ENCODE peak calls at places on chromosomes 3 and 15, in six cellular contexts. One of them, this sample, is unnamed. For H3K4me1, the result is how much of the 10 kb centered on the place peaks cover.

GRCh38 chr15:85500729-85501128 is 120.3 kb downstream of the AKAP13 start:
- DNase-seq in fibroblast of lung: no peak
- DNase-seq in lower lobe of right lung: no peak
- DNase-seq in psoas muscle: no peak
- DNase-seq in A549: no peak
- DNase-seq in PC-9: no peak
- DNase-seq in this sample: peak

GRCh38 chr3:67044295-67044694 is 46.2 kb downstream of the KBTBD8 start:
- DNase-seq in fibroblast of lung: peak
- DNase-seq in lower lobe of right lung: no peak
- DNase-seq in psoas muscle: no peak
- DNase-seq in A549: no peak
- DNase-seq in PC-9: no peak
- DNase-seq in this sample: no peak

GRCh38 chr3:196321162-196321561 is 3.1 kb upstream of the DYNLT2B start:
- DNase-seq in fibroblast of lung: no peak
- DNase-seq in lower lobe of right lung: peak
- DNase-seq in psoas muscle: no peak
- DNase-seq in A549: no peak
- DNase-seq in PC-9: no peak
- DNase-seq in this sample: no peak

GRCh38 chr3:8755097-8755496 is 14.3 kb downstream of the OXTR start:
- DNase-seq in fibroblast of lung: no peak
- DNase-seq in lower lobe of right lung: no peak
- DNase-seq in psoas muscle: no peak
- DNase-seq in A549: no peak
- DNase-seq in PC-9: no peak
- DNase-seq in this sample: no peak

GRCh38 chr3:56806407-56806806 is 4.7 kb upstream of the ARHGEF3 start:
- DNase-seq in fibroblast of lung: no peak
- DNase-seq in lower lobe of right lung: no peak
- DNase-seq in psoas muscle: no peak
- DNase-seq in A549: no peak
- DNase-seq in PC-9: no peak
- DNase-seq in this sample: no peak

GRCh38 chr3:143119009-143119914 is at the start of gene CHST2:
- DNase-seq in fibroblast of lung: peak
- DNase-seq in lower lobe of right lung: peak
- DNase-seq in psoas muscle: peak
- DNase-seq in A549: peak
- DNase-seq in PC-9: no peak
- DNase-seq in this sample: peak

GRCh38 chr15:95635666-95636065 is 694.8 kb upstream of the NR2F2 start:
- DNase-seq in fibroblast of lung: no peak
- DNase-seq in lower lobe of right lung: no peak
- DNase-seq in psoas muscle: no peak
- DNase-seq in A549: no peak
- DNase-seq in PC-9: no peak
- DNase-seq in this sample: no peak

GRCh38 chr3:63043631-63044030 is 168.4 kb upstream of the CADPS start:
- DNase-seq in fibroblast of lung: no peak
- DNase-seq in lower lobe of right lung: no peak
- DNase-seq in psoas muscle: no peak
- DNase-seq in A549: peak
- DNase-seq in PC-9: no peak
- DNase-seq in this sample: no peak

GRCh38 chr3:143002727-143003126 is 1.4 kb downstream of the U2SURP start:
- DNase-seq in fibroblast of lung: no peak
- DNase-seq in lower lobe of right lung: no peak
- DNase-seq in psoas muscle: no peak
- DNase-seq in A549: no peak
- DNase-seq in PC-9: no peak
- DNase-seq in this sample: no peak

GRCh38 chr15:88888719-88889118 is 6.6 kb downstream of the HAPLN3 start:
- DNase-seq in fibroblast of lung: no peak
- DNase-seq in lower lobe of right lung: no peak
- DNase-seq in psoas muscle: no peak
- DNase-seq in A549: no peak
- DNase-seq in PC-9: no peak
- DNase-seq in this sample: no peak

GRCh38 chr3:193403307-193403706 is 24.8 kb upstream of the ATP13A5 start:
- DNase-seq in fibroblast of lung: no peak
- DNase-seq in lower lobe of right lung: no peak
- DNase-seq in psoas muscle: no peak
- DNase-seq in A549: no peak
- DNase-seq in PC-9: no peak
- DNase-seq in this sample: no peak

DNA sequence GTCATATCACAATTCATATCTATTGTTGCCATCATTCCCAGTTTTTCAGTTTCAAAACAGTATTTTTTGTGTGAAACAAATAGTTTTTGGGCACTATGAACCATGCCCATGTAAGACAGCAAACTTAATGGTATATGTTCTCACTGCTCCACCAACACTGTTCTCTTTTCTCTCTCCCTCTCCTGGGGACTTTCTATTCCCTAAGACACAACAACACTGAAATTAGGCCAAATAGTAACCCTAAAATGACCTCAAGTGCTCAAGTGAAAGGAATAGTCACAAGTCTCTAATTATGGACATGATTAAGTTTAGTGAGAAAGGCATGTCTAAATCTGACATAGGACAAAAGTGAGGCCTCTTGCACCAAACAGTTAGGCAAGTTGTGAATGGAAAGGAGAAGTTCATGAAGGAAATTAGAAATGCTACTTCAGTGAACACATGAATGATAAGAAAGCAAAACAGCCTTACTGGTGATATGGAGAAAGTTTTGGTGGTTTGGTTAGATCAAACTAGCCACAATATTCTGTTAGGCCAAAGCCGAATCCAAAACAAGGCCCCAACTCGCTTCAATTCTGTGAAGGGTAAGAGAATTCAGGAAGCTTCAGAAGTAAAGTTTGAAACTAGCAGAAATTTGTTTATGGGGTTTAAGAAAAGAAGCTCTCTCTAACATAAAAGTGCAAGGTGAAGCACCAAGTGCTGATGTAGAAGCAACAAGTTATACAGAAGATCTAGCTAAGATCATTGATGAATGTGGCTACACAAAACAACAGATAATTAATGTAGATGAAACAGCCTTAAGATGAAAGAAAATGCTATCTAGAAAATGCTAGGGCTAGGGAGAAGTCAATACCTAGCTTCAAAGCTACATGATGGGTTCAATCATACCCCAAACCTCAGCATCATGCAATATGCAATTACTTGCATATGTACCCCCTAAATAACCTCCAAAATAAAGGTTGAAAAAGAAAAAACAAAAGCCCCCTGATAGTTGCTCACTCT is 104.1 kb downstream of the CBLB start:
- DNase-seq in fibroblast of lung: no peak
- DNase-seq in lower lobe of right lung: no peak
- DNase-seq in psoas muscle: no peak
- DNase-seq in A549: no peak
- DNase-seq in PC-9: no peak
- DNase-seq in this sample: no peak
- H3K27ac ChIP-seq in fibroblast of lung: no peak
- H3K27ac ChIP-seq in lower lobe of right lung: no peak
- H3K27ac ChIP-seq in psoas muscle: no peak
- H3K27ac ChIP-seq in A549: no peak
- H3K27ac ChIP-seq in PC-9: no peak
- H3K27ac ChIP-seq in this sample: no peak

GRCh38 chr3:171186817-171187216 is 160.3 kb upstream of the SLC2A2 start:
- DNase-seq in fibroblast of lung: no peak
- DNase-seq in lower lobe of right lung: no peak
- DNase-seq in psoas muscle: no peak
- DNase-seq in A549: no peak
- DNase-seq in PC-9: no peak
- DNase-seq in this sample: no peak
- H3K4me1 ChIP-seq in fibroblast of lung: under half
- H3K4me1 ChIP-seq in lower lobe of right lung: under half
- H3K4me1 ChIP-seq in psoas muscle: under half
- H3K4me1 ChIP-seq in A549: under half
- H3K4me1 ChIP-seq in PC-9: under half
- H3K4me1 ChIP-seq in this sample: under half

GRCh38 chr3:150059729-150060128 is 89.0 kb upstream of the PFN2 start:
- DNase-seq in fibroblast of lung: no peak
- DNase-seq in lower lobe of right lung: no peak
- DNase-seq in psoas muscle: no peak
- DNase-seq in A549: no peak
- DNase-seq in PC-9: no peak
- DNase-seq in this sample: no peak
- TF ChIP-seq CTCF in fibroblast of lung: no peak
- TF ChIP-seq CTCF in lower lobe of right lung: no peak
- TF ChIP-seq CTCF in psoas muscle: no peak
- TF ChIP-seq CTCF in A549: no peak
- TF ChIP-seq CTCF in PC-9: no peak
- TF ChIP-seq CTCF in this sample: no peak

DNA sequence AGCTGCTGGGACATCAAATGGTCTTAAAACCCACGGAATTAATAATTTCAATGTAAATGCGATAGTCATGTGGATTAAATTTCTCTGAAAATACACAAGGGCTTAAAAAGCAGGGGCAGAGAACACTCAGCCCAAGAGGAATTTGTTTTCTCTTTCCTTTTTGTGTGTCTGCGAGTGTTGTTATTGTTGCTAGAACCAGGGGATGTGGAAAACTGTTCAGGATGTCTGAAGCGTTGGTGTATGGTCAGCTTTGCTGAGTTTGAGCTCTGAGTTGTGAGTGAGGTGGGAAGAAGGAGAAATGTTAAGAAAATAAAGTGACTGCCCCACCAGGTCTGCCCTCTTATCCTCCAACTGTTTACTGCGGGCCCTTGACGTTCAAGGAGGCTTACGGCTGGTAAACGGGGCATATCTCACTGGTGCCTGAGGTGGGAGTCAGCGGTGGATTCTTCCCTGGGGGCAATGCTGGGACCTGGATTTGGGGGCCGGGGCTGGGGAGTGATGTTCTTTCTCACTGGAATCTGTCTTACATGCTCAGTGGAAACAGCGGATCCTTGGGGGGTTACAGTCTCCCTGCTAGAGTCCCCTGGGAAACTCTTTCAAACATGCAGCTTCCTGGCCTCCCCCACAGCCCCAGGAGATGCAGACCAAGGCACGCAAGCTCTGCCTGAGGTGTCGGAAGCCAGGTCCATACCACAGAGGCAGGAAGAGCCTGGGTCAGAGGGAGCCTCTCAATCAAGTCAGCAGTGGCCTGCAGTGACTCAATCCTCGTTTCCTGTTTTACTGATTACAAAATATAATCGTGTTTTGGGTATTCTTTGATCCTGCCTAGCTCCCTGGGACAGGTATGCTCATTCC is 41.8 kb downstream of the ITGA11 start:
- DNase-seq in fibroblast of lung: peak
- DNase-seq in lower lobe of right lung: no peak
- DNase-seq in psoas muscle: no peak
- DNase-seq in A549: no peak
- DNase-seq in PC-9: no peak
- DNase-seq in this sample: no peak
- H3K27ac ChIP-seq in fibroblast of lung: no peak
- H3K27ac ChIP-seq in lower lobe of right lung: no peak
- H3K27ac ChIP-seq in psoas muscle: no peak
- H3K27ac ChIP-seq in A549: no peak
- H3K27ac ChIP-seq in PC-9: no peak
- H3K27ac ChIP-seq in this sample: no peak

GRCh38 chr3:101623656-101624055 is 49.7 kb downstream of the PCNP start:
- DNase-seq in fibroblast of lung: no peak
- DNase-seq in lower lobe of right lung: no peak
- DNase-seq in psoas muscle: no peak
- DNase-seq in A549: no peak
- DNase-seq in PC-9: no peak
- DNase-seq in this sample: no peak
- H3K4me1 ChIP-seq in fibroblast of lung: under half
- H3K4me1 ChIP-seq in lower lobe of right lung: under half
- H3K4me1 ChIP-seq in psoas muscle: under half
- H3K4me1 ChIP-seq in A549: under half
- H3K4me1 ChIP-seq in PC-9: under half
- H3K4me1 ChIP-seq in this sample: under half

DNA sequence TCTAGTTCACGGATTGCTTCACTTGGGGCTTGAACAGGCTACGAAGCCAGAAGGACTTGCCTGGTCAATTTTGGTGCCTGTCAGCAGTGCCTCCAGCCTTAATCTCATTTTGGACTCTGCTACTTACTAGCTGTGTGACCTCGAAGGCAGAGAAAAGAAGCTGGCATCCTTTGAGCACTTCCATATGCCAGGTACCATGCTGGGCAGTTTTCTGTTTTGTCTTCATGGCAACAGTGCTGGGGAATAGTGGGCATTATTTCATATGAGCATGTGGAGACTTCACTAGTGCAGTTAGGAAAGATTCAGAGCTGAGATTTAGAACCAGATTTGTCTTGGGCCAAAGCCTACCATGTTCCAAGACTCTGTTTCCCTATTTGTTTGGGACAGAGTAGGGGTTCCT is 92.2 kb downstream of the LRTM1 start:
- DNase-seq in fibroblast of lung: no peak
- DNase-seq in lower lobe of right lung: no peak
- DNase-seq in psoas muscle: no peak
- DNase-seq in A549: no peak
- DNase-seq in PC-9: no peak
- DNase-seq in this sample: no peak
- TF ChIP-seq CTCF in fibroblast of lung: no peak
- TF ChIP-seq CTCF in lower lobe of right lung: no peak
- TF ChIP-seq CTCF in psoas muscle: no peak
- TF ChIP-seq CTCF in A549: no peak
- TF ChIP-seq CTCF in PC-9: no peak
- TF ChIP-seq CTCF in this sample: no peak

DNA sequence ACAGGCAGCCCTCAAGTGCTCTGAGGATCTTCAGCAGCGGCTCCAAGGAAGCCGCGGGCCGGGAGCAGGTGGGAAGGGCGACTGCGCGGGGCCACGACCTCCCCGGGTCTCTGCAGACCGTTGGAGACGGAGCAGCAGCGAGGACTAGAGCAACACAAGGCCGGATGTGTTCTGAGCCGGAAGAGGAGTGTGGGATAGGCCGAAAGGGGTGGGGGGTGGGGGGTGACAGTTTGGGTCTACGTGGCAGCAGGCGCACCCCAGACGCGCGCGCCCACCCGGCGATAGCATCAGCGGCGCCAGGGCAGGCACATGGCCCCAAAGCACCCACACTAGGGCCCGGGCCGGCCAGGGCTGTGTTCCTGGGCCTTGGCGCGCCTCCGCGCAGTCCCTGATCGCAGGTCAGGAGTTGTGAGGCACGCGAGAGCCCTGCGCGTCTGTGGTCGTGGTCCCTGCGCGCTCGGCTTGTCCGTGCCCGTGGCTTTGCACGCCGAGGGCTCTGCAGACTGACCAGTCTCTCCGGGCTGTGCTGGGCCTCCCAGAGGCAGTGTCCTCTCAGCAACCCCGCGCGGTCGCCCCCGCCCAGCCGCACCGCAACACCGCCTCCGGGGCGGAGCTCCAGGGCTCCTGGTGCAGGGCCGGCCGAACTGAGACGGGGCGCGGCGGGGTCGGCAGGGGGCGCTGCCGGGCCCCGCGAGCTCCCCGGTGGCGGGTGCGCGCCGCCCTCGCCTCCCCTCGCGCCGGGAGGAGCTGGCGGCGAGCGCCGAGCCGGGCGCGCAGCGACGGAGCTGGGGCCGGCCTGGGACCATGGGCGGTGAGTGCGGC is at the start of gene PXYLP1:
- DNase-seq in fibroblast of lung: peak
- DNase-seq in lower lobe of right lung: peak
- DNase-seq in psoas muscle: peak
- DNase-seq in A549: peak
- DNase-seq in PC-9: peak
- DNase-seq in this sample: peak
- H3K27ac ChIP-seq in fibroblast of lung: peak
- H3K27ac ChIP-seq in lower lobe of right lung: peak
- H3K27ac ChIP-seq in psoas muscle: peak
- H3K27ac ChIP-seq in A549: peak
- H3K27ac ChIP-seq in PC-9: peak
- H3K27ac ChIP-seq in this sample: no peak

GRCh38 chr3:37922721-37923575 is 61.3 kb downstream of the CTDSPL start:
- DNase-seq in fibroblast of lung: peak
- DNase-seq in lower lobe of right lung: no peak
- DNase-seq in psoas muscle: peak
- DNase-seq in A549: no peak
- DNase-seq in PC-9: no peak
- DNase-seq in this sample: peak
- H3K4me1 ChIP-seq in fibroblast of lung: under half
- H3K4me1 ChIP-seq in lower lobe of right lung: half or more
- H3K4me1 ChIP-seq in psoas muscle: under half
- H3K4me1 ChIP-seq in A549: under half
- H3K4me1 ChIP-seq in PC-9: under half
- H3K4me1 ChIP-seq in this sample: under half